ENCODE peak calls at places on chromosomes 4 and X, in eight cellular contexts. One of them, this sample, is unnamed.

GRCh38 chrX:125651426-125651825 is 331.8 kb downstream of the TEX13C start:
- DNase-seq in lower lobe of right lung: no peak
- DNase-seq in ELF-1: no peak
- DNase-seq in AG09309: no peak
- DNase-seq in brain microvascular endothelial cell: peak; percentile 29
- DNase-seq in activated CD4-positive, alpha-beta memory T cell treated with anti-CD3 and anti-CD28 coated beads, Interleukin-2, amount 10 ng/mL, durations not matched to agents 7 days and 5 days: no peak
- DNase-seq in heart right ventricle: no peak
- DNase-seq in cardiac muscle cell: no peak
- DNase-seq in this sample: no peak

GRCh38 chrX:127884921-127885320 is 167.3 kb downstream of the ACTRT1 start:
- DNase-seq in lower lobe of right lung: no peak
- DNase-seq in ELF-1: no peak
- DNase-seq in AG09309: no peak
- DNase-seq in brain microvascular endothelial cell: no peak
- DNase-seq in activated CD4-positive, alpha-beta memory T cell treated with anti-CD3 and anti-CD28 coated beads, Interleukin-2, amount 10 ng/mL, durations not matched to agents 7 days and 5 days: no peak
- DNase-seq in heart right ventricle: no peak
- DNase-seq in cardiac muscle cell: no peak
- DNase-seq in this sample: no peak

GRCh38 chr4:151674804-151675290 is 86.0 kb downstream of the GATB start:
- DNase-seq in lower lobe of right lung: peak; percentile 63
- DNase-seq in ELF-1: peak; percentile 89
- DNase-seq in AG09309: no peak
- DNase-seq in brain microvascular endothelial cell: no peak
- DNase-seq in activated CD4-positive, alpha-beta memory T cell treated with anti-CD3 and anti-CD28 coated beads, Interleukin-2, amount 10 ng/mL, durations not matched to agents 7 days and 5 days: no peak
- DNase-seq in heart right ventricle: peak; percentile 36
- DNase-seq in cardiac muscle cell: peak; percentile 56
- DNase-seq in this sample: peak; percentile 87

GRCh38 chr4:74794341-74794801 is at the start of gene BTC:
- DNase-seq in lower lobe of right lung: peak; percentile 72
- DNase-seq in ELF-1: peak; percentile 39
- DNase-seq in AG09309: no peak
- DNase-seq in brain microvascular endothelial cell: no peak
- DNase-seq in activated CD4-positive, alpha-beta memory T cell treated with anti-CD3 and anti-CD28 coated beads, Interleukin-2, amount 10 ng/mL, durations not matched to agents 7 days and 5 days: no peak
- DNase-seq in heart right ventricle: peak; percentile 13
- DNase-seq in cardiac muscle cell: peak; percentile 22
- DNase-seq in this sample: peak; percentile 84

GRCh38 chr4:184514121-184514988 is 40.0 kb upstream of the IRF2 start:
- DNase-seq in lower lobe of right lung: peak; percentile 73
- DNase-seq in ELF-1: no peak
- DNase-seq in AG09309: peak; percentile 59
- DNase-seq in brain microvascular endothelial cell: peak; percentile 87
- DNase-seq in activated CD4-positive, alpha-beta memory T cell treated with anti-CD3 and anti-CD28 coated beads, Interleukin-2, amount 10 ng/mL, durations not matched to agents 7 days and 5 days: peak; percentile 71
- DNase-seq in heart right ventricle: peak; percentile 28
- DNase-seq in cardiac muscle cell: peak; percentile 91
- DNase-seq in this sample: peak; percentile 61

GRCh38 chrX:92231391-92231790 is 452.2 kb downstream of the PCDH11X start:
- DNase-seq in lower lobe of right lung: no peak
- DNase-seq in ELF-1: no peak
- DNase-seq in AG09309: no peak
- DNase-seq in brain microvascular endothelial cell: no peak
- DNase-seq in activated CD4-positive, alpha-beta memory T cell treated with anti-CD3 and anti-CD28 coated beads, Interleukin-2, amount 10 ng/mL, durations not matched to agents 7 days and 5 days: no peak
- DNase-seq in heart right ventricle: no peak
- DNase-seq in cardiac muscle cell: no peak
- DNase-seq in this sample: no peak

GRCh38 chr4:23312686-23313085 is 577.2 kb downstream of the PPARGC1A start:
- DNase-seq in lower lobe of right lung: no peak
- DNase-seq in ELF-1: no peak
- DNase-seq in AG09309: no peak
- DNase-seq in brain microvascular endothelial cell: no peak
- DNase-seq in activated CD4-positive, alpha-beta memory T cell treated with anti-CD3 and anti-CD28 coated beads, Interleukin-2, amount 10 ng/mL, durations not matched to agents 7 days and 5 days: no peak
- DNase-seq in heart right ventricle: no peak
- DNase-seq in cardiac muscle cell: no peak
- DNase-seq in this sample: no peak

GRCh38 chr4:76028242-76028859 is 5.1 kb upstream of the CXCL10 start:
- DNase-seq in lower lobe of right lung: no peak
- DNase-seq in ELF-1: no peak
- DNase-seq in AG09309: no peak
- DNase-seq in brain microvascular endothelial cell: no peak
- DNase-seq in activated CD4-positive, alpha-beta memory T cell treated with anti-CD3 and anti-CD28 coated beads, Interleukin-2, amount 10 ng/mL, durations not matched to agents 7 days and 5 days: no peak
- DNase-seq in heart right ventricle: no peak
- DNase-seq in cardiac muscle cell: peak; percentile 46
- DNase-seq in this sample: peak; percentile 53

GRCh38 chrX:72269671-72270251 is 7.3 kb downstream of the RPS4X start:
- DNase-seq in lower lobe of right lung: no peak
- DNase-seq in ELF-1: no peak
- DNase-seq in AG09309: peak; percentile 23
- DNase-seq in brain microvascular endothelial cell: peak; percentile 86
- DNase-seq in activated CD4-positive, alpha-beta memory T cell treated with anti-CD3 and anti-CD28 coated beads, Interleukin-2, amount 10 ng/mL, durations not matched to agents 7 days and 5 days: peak; percentile 40
- DNase-seq in heart right ventricle: no peak
- DNase-seq in cardiac muscle cell: peak; percentile 50
- DNase-seq in this sample: no peak

GRCh38 chrX:49106930-49107329 is 16.6 kb downstream of the GPKOW start:
- DNase-seq in lower lobe of right lung: no peak
- DNase-seq in ELF-1: peak; percentile 68
- DNase-seq in AG09309: peak; percentile 8
- DNase-seq in brain microvascular endothelial cell: peak; percentile 25
- DNase-seq in activated CD4-positive, alpha-beta memory T cell treated with anti-CD3 and anti-CD28 coated beads, Interleukin-2, amount 10 ng/mL, durations not matched to agents 7 days and 5 days: no peak
- DNase-seq in heart right ventricle: peak; percentile 13
- DNase-seq in cardiac muscle cell: peak; percentile 58
- DNase-seq in this sample: peak; percentile 46

GRCh38 chrX:71650333-71650969 is 16.9 kb upstream of the LOC101059915 start:
- DNase-seq in lower lobe of right lung: no peak
- DNase-seq in ELF-1: no peak
- DNase-seq in AG09309: no peak
- DNase-seq in brain microvascular endothelial cell: no peak
- DNase-seq in activated CD4-positive, alpha-beta memory T cell treated with anti-CD3 and anti-CD28 coated beads, Interleukin-2, amount 10 ng/mL, durations not matched to agents 7 days and 5 days: peak; percentile 45
- DNase-seq in heart right ventricle: no peak
- DNase-seq in cardiac muscle cell: no peak
- DNase-seq in this sample: no peak

GRCh38 chr4:128583753-128584712 is 225.5 kb upstream of the JADE1 start:
- DNase-seq in lower lobe of right lung: no peak
- DNase-seq in ELF-1: no peak
- DNase-seq in AG09309: no peak
- DNase-seq in brain microvascular endothelial cell: no peak
- DNase-seq in activated CD4-positive, alpha-beta memory T cell treated with anti-CD3 and anti-CD28 coated beads, Interleukin-2, amount 10 ng/mL, durations not matched to agents 7 days and 5 days: no peak
- DNase-seq in heart right ventricle: peak; percentile 56
- DNase-seq in cardiac muscle cell: peak; percentile 64
- DNase-seq in this sample: no peak

GRCh38 chr4:84917087-84917821 is 49.2 kb downstream of the WDFY3 start:
- DNase-seq in lower lobe of right lung: no peak
- DNase-seq in ELF-1: no peak
- DNase-seq in AG09309: no peak
- DNase-seq in brain microvascular endothelial cell: no peak
- DNase-seq in activated CD4-positive, alpha-beta memory T cell treated with anti-CD3 and anti-CD28 coated beads, Interleukin-2, amount 10 ng/mL, durations not matched to agents 7 days and 5 days: no peak
- DNase-seq in heart right ventricle: no peak
- DNase-seq in cardiac muscle cell: no peak
- DNase-seq in this sample: no peak

GRCh38 chr4:40055379-40055872 is 1.2 kb upstream of the N4BP2 start:
- DNase-seq in lower lobe of right lung: no peak
- DNase-seq in ELF-1: no peak
- DNase-seq in AG09309: no peak
- DNase-seq in brain microvascular endothelial cell: no peak
- DNase-seq in activated CD4-positive, alpha-beta memory T cell treated with anti-CD3 and anti-CD28 coated beads, Interleukin-2, amount 10 ng/mL, durations not matched to agents 7 days and 5 days: peak; percentile 76
- DNase-seq in heart right ventricle: no peak
- DNase-seq in cardiac muscle cell: no peak
- DNase-seq in this sample: no peak

GRCh38 chr4:146033149-146033548 is 94.5 kb upstream of the ZNF827 start:
- DNase-seq in lower lobe of right lung: no peak
- DNase-seq in ELF-1: peak; percentile 93
- DNase-seq in AG09309: no peak
- DNase-seq in brain microvascular endothelial cell: no peak
- DNase-seq in activated CD4-positive, alpha-beta memory T cell treated with anti-CD3 and anti-CD28 coated beads, Interleukin-2, amount 10 ng/mL, durations not matched to agents 7 days and 5 days: no peak
- DNase-seq in heart right ventricle: no peak
- DNase-seq in cardiac muscle cell: no peak
- DNase-seq in this sample: peak; percentile 24

GRCh38 chr4:48436318-48436717 is 46.8 kb upstream of the SLC10A4 start:
- DNase-seq in lower lobe of right lung: no peak
- DNase-seq in ELF-1: no peak
- DNase-seq in AG09309: no peak
- DNase-seq in brain microvascular endothelial cell: no peak
- DNase-seq in activated CD4-positive, alpha-beta memory T cell treated with anti-CD3 and anti-CD28 coated beads, Interleukin-2, amount 10 ng/mL, durations not matched to agents 7 days and 5 days: no peak
- DNase-seq in heart right ventricle: no peak
- DNase-seq in cardiac muscle cell: no peak
- DNase-seq in this sample: no peak

GRCh38 chr4:74418063-74418670 is 26.8 kb upstream of the AREG start:
- DNase-seq in lower lobe of right lung: no peak
- DNase-seq in ELF-1: no peak
- DNase-seq in AG09309: peak; percentile 34
- DNase-seq in brain microvascular endothelial cell: peak; percentile 91
- DNase-seq in activated CD4-positive, alpha-beta memory T cell treated with anti-CD3 and anti-CD28 coated beads, Interleukin-2, amount 10 ng/mL, durations not matched to agents 7 days and 5 days: no peak
- DNase-seq in heart right ventricle: no peak
- DNase-seq in cardiac muscle cell: peak; percentile 91
- DNase-seq in this sample: no peak

GRCh38 chr4:8769645-8770517 is 101.8 kb downstream of the HMX1 start:
- DNase-seq in lower lobe of right lung: peak; percentile 28
- DNase-seq in ELF-1: no peak
- DNase-seq in AG09309: no peak
- DNase-seq in brain microvascular endothelial cell: no peak
- DNase-seq in activated CD4-positive, alpha-beta memory T cell treated with anti-CD3 and anti-CD28 coated beads, Interleukin-2, amount 10 ng/mL, durations not matched to agents 7 days and 5 days: no peak
- DNase-seq in heart right ventricle: no peak
- DNase-seq in cardiac muscle cell: no peak
- DNase-seq in this sample: no peak

GRCh38 chrX:23364416-23364815 is 29.8 kb downstream of the PTCHD1 start:
- DNase-seq in lower lobe of right lung: no peak
- DNase-seq in ELF-1: no peak
- DNase-seq in AG09309: no peak
- DNase-seq in brain microvascular endothelial cell: no peak
- DNase-seq in activated CD4-positive, alpha-beta memory T cell treated with anti-CD3 and anti-CD28 coated beads, Interleukin-2, amount 10 ng/mL, durations not matched to agents 7 days and 5 days: no peak
- DNase-seq in heart right ventricle: no peak
- DNase-seq in cardiac muscle cell: no peak
- DNase-seq in this sample: no peak

GRCh38 chrX:49838374-49838773 is 9.3 kb downstream of the PAGE4 start:
- DNase-seq in lower lobe of right lung: no peak
- DNase-seq in ELF-1: peak; percentile 59
- DNase-seq in AG09309: no peak
- DNase-seq in brain microvascular endothelial cell: peak; percentile 4
- DNase-seq in activated CD4-positive, alpha-beta memory T cell treated with anti-CD3 and anti-CD28 coated beads, Interleukin-2, amount 10 ng/mL, durations not matched to agents 7 days and 5 days: no peak
- DNase-seq in heart right ventricle: no peak
- DNase-seq in cardiac muscle cell: peak; percentile 24
- DNase-seq in this sample: peak; percentile 55

GRCh38 chr4:167023359-167023925 is 210.9 kb downstream of the SPOCK3 start:
- DNase-seq in lower lobe of right lung: no peak
- DNase-seq in ELF-1: no peak
- DNase-seq in AG09309: no peak
- DNase-seq in brain microvascular endothelial cell: no peak
- DNase-seq in activated CD4-positive, alpha-beta memory T cell treated with anti-CD3 and anti-CD28 coated beads, Interleukin-2, amount 10 ng/mL, durations not matched to agents 7 days and 5 days: no peak
- DNase-seq in heart right ventricle: no peak
- DNase-seq in cardiac muscle cell: peak; percentile 17
- DNase-seq in this sample: no peak

GRCh38 chrX:130669233-130669632 is 233.8 kb downstream of the ENOX2 start:
- DNase-seq in lower lobe of right lung: no peak
- DNase-seq in ELF-1: no peak
- DNase-seq in AG09309: no peak
- DNase-seq in brain microvascular endothelial cell: no peak
- DNase-seq in activated CD4-positive, alpha-beta memory T cell treated with anti-CD3 and anti-CD28 coated beads, Interleukin-2, amount 10 ng/mL, durations not matched to agents 7 days and 5 days: no peak
- DNase-seq in heart right ventricle: no peak
- DNase-seq in cardiac muscle cell: peak; percentile 13
- DNase-seq in this sample: no peak

GRCh38 chrX:138723301-138723700 is 11.8 kb upstream of the FGF13 start:
- DNase-seq in lower lobe of right lung: no peak
- DNase-seq in ELF-1: no peak
- DNase-seq in AG09309: no peak
- DNase-seq in brain microvascular endothelial cell: no peak
- DNase-seq in activated CD4-positive, alpha-beta memory T cell treated with anti-CD3 and anti-CD28 coated beads, Interleukin-2, amount 10 ng/mL, durations not matched to agents 7 days and 5 days: no peak
- DNase-seq in heart right ventricle: no peak
- DNase-seq in cardiac muscle cell: no peak
- DNase-seq in this sample: no peak

GRCh38 chr4:21900211-21900610 is 48.4 kb downstream of the KCNIP4 start:
- DNase-seq in lower lobe of right lung: no peak
- DNase-seq in ELF-1: no peak
- DNase-seq in AG09309: no peak
- DNase-seq in brain microvascular endothelial cell: no peak
- DNase-seq in activated CD4-positive, alpha-beta memory T cell treated with anti-CD3 and anti-CD28 coated beads, Interleukin-2, amount 10 ng/mL, durations not matched to agents 7 days and 5 days: no peak
- DNase-seq in heart right ventricle: no peak
- DNase-seq in cardiac muscle cell: no peak
- DNase-seq in this sample: no peak

GRCh38 chr4:72286185-72286584 is 254.4 kb downstream of the NPFFR2 start:
- DNase-seq in lower lobe of right lung: no peak
- DNase-seq in ELF-1: no peak
- DNase-seq in AG09309: no peak
- DNase-seq in brain microvascular endothelial cell: no peak
- DNase-seq in activated CD4-positive, alpha-beta memory T cell treated with anti-CD3 and anti-CD28 coated beads, Interleukin-2, amount 10 ng/mL, durations not matched to agents 7 days and 5 days: no peak
- DNase-seq in heart right ventricle: no peak
- DNase-seq in cardiac muscle cell: peak; percentile 23
- DNase-seq in this sample: peak; percentile 6

This sample was measured in left kidney.